ENCODE peak calls at places on chromosomes 6 and 20, in four cellular contexts. X is fibroblast of pulmonary artery, R is neural crest cell, E is G401. D is an unnamed sample.

GRCh38 chr20:48738399-48739304 is 89.1 kb downstream of the PREX1 start:
- DNase-seq in X (no peak), R (no peak), E (no peak), D (no peak)

GRCh38 chr20:24934101-24934661 is 14.9 kb upstream of the CST7 start:
- DNase-seq in X (no peak), R (no peak), E (no peak), D (no peak)

GRCh38 chr6:12602342-12602741 is 114.2 kb upstream of the PHACTR1 start:
- DNase-seq in R (no peak), X (peak; percentile 24), E (no peak), D (no peak)

GRCh38 chr20:38186788-38187221 is 21.7 kb upstream of the TGM2 start:
- DNase-seq in E (no peak), X (peak; percentile 46), R (no peak), D (no peak)

GRCh38 chr6:157143171-157143884 is 180.0 kb downstream of the TMEM242 start:
- DNase-seq in E (no peak), X (peak; percentile 92), R (no peak), D (no peak)

GRCh38 chr20:23132930-23133559 is 46.9 kb upstream of the CD93 start:
- DNase-seq in R (no peak), X (peak; percentile 36), E (no peak), D (peak; percentile 24)

GRCh38 chr20:46970937-46971630 is 76.4 kb downstream of the EYA2 start:
- DNase-seq in E (peak; percentile 25), R (peak; percentile 23), X (peak; percentile 77), D (no peak)

GRCh38 chr6:62283828-62284411 is 2.1 kb downstream of the KHDRBS2 start:
- DNase-seq in X (peak; percentile 24), E (peak; percentile 38), R (peak; percentile 28), D (no peak)

GRCh38 chr6:41080623-41081022 is 7.8 kb downstream of the NFYA start:
- DNase-seq in X (no peak), R (no peak), E (no peak), D (no peak)

GRCh38 chr20:19993937-19994667 is 23.1 kb upstream of the NAA20 start:
- DNase-seq in R (no peak), E (no peak), X (peak; percentile 46), D (no peak)